ENCODE peak calls at places on chromosome X, in seven cellular contexts. J is Daoy, E is posterior cingulate gyrus, K is CD14-positive monocyte, F is WTC11, G is renal cortical epithelial cell, Q is right lobe of liver. T is an unnamed sample.

GRCh38 chrX:45771114-45771513 is 570.4 kb upstream of the DIPK2B start:
- DNase-seq in E (no peak), Q (no peak), G (peak), J (peak), F (no peak), K (no peak), T (peak)

GRCh38 chrX:80765226-80765625 is 44.5 kb downstream of the BRWD3 start:
- DNase-seq in F (no peak), G (peak), E (no peak), J (peak), Q (no peak), K (no peak), T (no peak)

GRCh38 chrX:140360284-140360683 is 144.6 kb downstream of the SOX3 start:
- DNase-seq in E (no peak), J (no peak), F (no peak), G (peak), K (no peak), Q (no peak), T (no peak)

GRCh38 chrX:147072747-147073146 is 258.2 kb upstream of the CXorf51A start:
- DNase-seq in E (no peak), Q (no peak), J (no peak), G (no peak), K (no peak), F (no peak), T (no peak)

GRCh38 chrX:150429577-150429976 is 66.5 kb downstream of the MAMLD1 start:
- DNase-seq in J (peak), E (no peak), Q (no peak), F (no peak), K (no peak), G (peak), T (no peak)

GRCh38 chrX:1451676-1452496 is 823 bp downstream of the ASMTL start:
- DNase-seq in E (no peak), G (no peak), F (no peak), K (peak), J (no peak), Q (no peak), T (no peak)

GRCh38 chrX:148804579-148804978 is 304.2 kb downstream of the AFF2 start:
- DNase-seq in Q (no peak), E (no peak), J (no peak), K (no peak), G (no peak), F (no peak), T (no peak)

GRCh38 chrX:135632353-135632752 is 81.1 kb upstream of the CT45A1 start:
- DNase-seq in K (no peak), G (no peak), E (no peak), Q (no peak), J (peak), F (no peak), T (no peak)

GRCh38 chrX:24590111-24590510 is 57.0 kb downstream of the PCYT1B start:
- DNase-seq in J (no peak), K (no peak), F (no peak), E (no peak), G (no peak), Q (no peak), T (no peak)

GRCh38 chrX:48475295-48475694 is 704 bp upstream of the FTSJ1 start:
- DNase-seq in Q (no peak), G (no peak), E (no peak), F (no peak), K (no peak), J (no peak), T (no peak)

GRCh38 chrX:14616301-14616700 is 87.0 kb downstream of the GLRA2 start:
- DNase-seq in Q (no peak), F (no peak), G (no peak), J (no peak), E (no peak), K (no peak), T (no peak)

GRCh38 chrX:77009691-77010090 is 437.5 kb upstream of the FGF16 start:
- DNase-seq in G (no peak), K (no peak), F (no peak), E (no peak), Q (no peak), J (no peak), T (no peak)

GRCh38 chrX:24479924-24480722 is 15.0 kb downstream of the PDK3 start:
- DNase-seq in Q (no peak), J (peak), K (peak), G (peak), E (no peak), F (no peak), T (no peak)

GRCh38 chrX:45807572-45808425 is 607.1 kb upstream of the DIPK2B start:
- DNase-seq in F (no peak), G (peak), Q (no peak), K (no peak), J (no peak), E (no peak), T (no peak)

GRCh38 chrX:110853610-110854009 is 58.0 kb upstream of the CHRDL1 start:
- DNase-seq in E (peak), Q (no peak), G (peak), J (peak), K (no peak), F (peak), T (no peak)

GRCh38 chrX:72394518-72395163 is 88.9 kb upstream of the CITED1 start:
- DNase-seq in J (no peak), Q (no peak), K (no peak), E (peak), F (no peak), G (no peak), T (no peak)

GRCh38 chrX:46840946-46841740 is 4.3 kb downstream of the RP2 start:
- DNase-seq in E (no peak), K (no peak), Q (no peak), J (no peak), G (peak), F (no peak), T (no peak)

GRCh38 chrX:125295337-125295736 is 24.3 kb upstream of the TEX13C start:
- DNase-seq in F (no peak), G (peak), Q (no peak), J (no peak), K (no peak), E (no peak), T (no peak)

GRCh38 chrX:30327762-30328161 is 18.6 kb upstream of the NR0B1 start:
- DNase-seq in E (no peak), Q (no peak), J (no peak), K (no peak), G (no peak), F (no peak), T (no peak)

GRCh38 chrX:107579956-107580355 is 48.4 kb upstream of the PRPS1 start:
- DNase-seq in K (no peak), F (no peak), G (no peak), J (no peak), E (no peak), Q (no peak), T (no peak)

GRCh38 chrX:56766554-56767412 is 37.7 kb downstream of the NBDY start:
- DNase-seq in F (no peak), K (no peak), J (no peak), Q (peak), G (no peak), E (no peak), T (no peak)

GRCh38 chrX:150326843-150327242 is 36.3 kb upstream of the MAMLD1 start:
- DNase-seq in F (no peak), J (peak), G (no peak), E (no peak), K (no peak), Q (no peak), T (no peak)

GRCh38 chrX:108090474-108091265 is 672 bp downstream of the PSMD10 start:
- DNase-seq in F (no peak), E (no peak), J (peak), Q (no peak), G (peak), K (no peak), T (no peak)

GRCh38 chrX:70132244-70132643 is 1.0 kb upstream of the IGBP1 start:
- DNase-seq in G (peak), J (no peak), E (no peak), Q (no peak), K (no peak), F (no peak), T (no peak)

GRCh38 chrX:124217289-124218251 is 114.9 kb upstream of the TEX13D start:
- DNase-seq in Q (no peak), E (no peak), G (peak), J (peak), K (no peak), F (no peak), T (no peak)

GRCh38 chrX:16920116-16920515 is 26.3 kb upstream of the REPS2 start:
- DNase-seq in F (no peak), G (peak), K (no peak), E (no peak), Q (no peak), J (no peak), T (no peak)

GRCh38 chrX:53281321-53281822 is at the start of gene IQSEC2:
- DNase-seq in E (no peak), Q (peak), J (peak), G (peak), K (no peak), F (peak), T (peak)

GRCh38 chrX:40108084-40108958 is 10.6 kb upstream of the BCOR start:
- DNase-seq in F (peak), Q (peak), K (no peak), G (peak), E (peak), J (peak), T (no peak)

GRCh38 chrX:44155126-44155525 is 181.9 kb upstream of the NDP start:
- DNase-seq in Q (no peak), K (no peak), F (no peak), J (no peak), G (no peak), E (no peak), T (no peak)

GRCh38 chrX:23435108-23435507 is 100.5 kb downstream of the PTCHD1 start:
- DNase-seq in Q (no peak), E (no peak), J (no peak), K (no peak), F (no peak), G (no peak), T (no peak)

GRCh38 chrX:2614911-2615310 is 76.2 kb upstream of the CD99 start:
- DNase-seq in E (no peak), K (peak), Q (no peak), G (peak), F (no peak), J (peak), T (no peak)

GRCh38 chrX:13898084-13898483 is 81.2 kb upstream of the GPM6B start:
- DNase-seq in G (no peak), F (peak), Q (no peak), E (no peak), J (peak), K (no peak), T (no peak)

GRCh38 chrX:148609766-148610698 is 109.6 kb downstream of the AFF2 start:
- DNase-seq in G (peak), E (no peak), F (peak), J (no peak), Q (no peak), K (no peak), T (no peak)

GRCh38 chrX:100995469-100995868 is 26.0 kb downstream of the ARL13A start:
- DNase-seq in E (peak), G (peak), Q (no peak), K (no peak), F (no peak), J (peak), T (no peak)

GRCh38 chrX:131308980-131309379 is 19.9 kb upstream of the IGSF1 start:
- DNase-seq in J (no peak), E (no peak), Q (no peak), K (no peak), F (no peak), G (no peak), T (no peak)

GRCh38 chrX:13142891-13143290 is 98.5 kb upstream of the FAM9C start:
- DNase-seq in E (no peak), F (no peak), Q (no peak), G (no peak), J (no peak), K (no peak), T (no peak)

T was measured in SW 1271.